ENCODE peak calls at places on chromosomes 11 and 22, in six cellular contexts. One of them, this sample, is unnamed.

GRCh38 chr11:122670131-122670530 is 14.6 kb downstream of the UBASH3B start:
- DNase-seq in gastrocnemius medialis: no peak
- DNase-seq in heart left ventricle: no peak
- DNase-seq in esophagus muscularis mucosa: no peak
- DNase-seq in GM12891: no peak
- DNase-seq in tibial nerve: no peak
- DNase-seq in this sample: no peak

GRCh38 chr11:78127408-78127807 is 12.0 kb downstream of the ALG8 start:
- DNase-seq in gastrocnemius medialis: no peak
- DNase-seq in heart left ventricle: no peak
- DNase-seq in esophagus muscularis mucosa: no peak
- DNase-seq in GM12891: no peak
- DNase-seq in tibial nerve: no peak
- DNase-seq in this sample: no peak

GRCh38 chr11:37411289-37411688 is 813.3 kb upstream of the RAG2 start:
- DNase-seq in gastrocnemius medialis: no peak
- DNase-seq in heart left ventricle: no peak
- DNase-seq in esophagus muscularis mucosa: no peak
- DNase-seq in GM12891: no peak
- DNase-seq in tibial nerve: no peak
- DNase-seq in this sample: no peak

GRCh38 chr11:100687630-100688395 is 725 bp downstream of the ARHGAP42 start:
- DNase-seq in gastrocnemius medialis: peak
- DNase-seq in heart left ventricle: peak
- DNase-seq in esophagus muscularis mucosa: peak
- DNase-seq in GM12891: peak
- DNase-seq in tibial nerve: peak
- DNase-seq in this sample: peak

GRCh38 chr11:84541711-84542340 is 1085.3 kb downstream of the DLG2 start:
- DNase-seq in gastrocnemius medialis: no peak
- DNase-seq in heart left ventricle: no peak
- DNase-seq in esophagus muscularis mucosa: no peak
- DNase-seq in GM12891: no peak
- DNase-seq in tibial nerve: no peak
- DNase-seq in this sample: no peak

GRCh38 chr22:44188986-44189630 is 8.4 kb downstream of the PARVG start:
- DNase-seq in gastrocnemius medialis: no peak
- DNase-seq in heart left ventricle: no peak
- DNase-seq in esophagus muscularis mucosa: no peak
- DNase-seq in GM12891: no peak
- DNase-seq in tibial nerve: no peak
- DNase-seq in this sample: no peak

GRCh38 chr11:90294526-90294925 is 71.7 kb upstream of the CHORDC1 start:
- DNase-seq in gastrocnemius medialis: no peak
- DNase-seq in heart left ventricle: no peak
- DNase-seq in esophagus muscularis mucosa: no peak
- DNase-seq in GM12891: no peak
- DNase-seq in tibial nerve: no peak
- DNase-seq in this sample: no peak

GRCh38 chr22:26617251-26618199 is at the start of gene CRYBB1:
- DNase-seq in gastrocnemius medialis: peak
- DNase-seq in heart left ventricle: peak
- DNase-seq in esophagus muscularis mucosa: no peak
- DNase-seq in GM12891: no peak
- DNase-seq in tibial nerve: no peak
- DNase-seq in this sample: no peak

GRCh38 chr22:42500836-42501179 is 18.8 kb downstream of the RRP7A start:
- DNase-seq in gastrocnemius medialis: no peak
- DNase-seq in heart left ventricle: no peak
- DNase-seq in esophagus muscularis mucosa: no peak
- DNase-seq in GM12891: no peak
- DNase-seq in tibial nerve: no peak
- DNase-seq in this sample: peak

GRCh38 chr11:19650929-19651487 is 61.6 kb upstream of the NAV2 start:
- DNase-seq in gastrocnemius medialis: no peak
- DNase-seq in heart left ventricle: no peak
- DNase-seq in esophagus muscularis mucosa: no peak
- DNase-seq in GM12891: no peak
- DNase-seq in tibial nerve: no peak
- DNase-seq in this sample: no peak

GRCh38 chr11:120775986-120776682 is 247.8 kb upstream of the TBCEL start:
- DNase-seq in gastrocnemius medialis: no peak
- DNase-seq in heart left ventricle: no peak
- DNase-seq in esophagus muscularis mucosa: peak
- DNase-seq in GM12891: no peak
- DNase-seq in tibial nerve: no peak
- DNase-seq in this sample: no peak

GRCh38 chr11:110787680-110788079 is 75.4 kb upstream of the ARHGAP20 start:
- DNase-seq in gastrocnemius medialis: no peak
- DNase-seq in heart left ventricle: no peak
- DNase-seq in esophagus muscularis mucosa: no peak
- DNase-seq in GM12891: no peak
- DNase-seq in tibial nerve: no peak
- DNase-seq in this sample: no peak

GRCh38 chr22:48629631-48630443 is 1197.8 kb downstream of the BRD1 start:
- DNase-seq in gastrocnemius medialis: no peak
- DNase-seq in heart left ventricle: no peak
- DNase-seq in esophagus muscularis mucosa: no peak
- DNase-seq in GM12891: no peak
- DNase-seq in tibial nerve: no peak
- DNase-seq in this sample: no peak

GRCh38 chr11:78825531-78825930 is 250.9 kb upstream of the NARS2 start:
- DNase-seq in gastrocnemius medialis: no peak
- DNase-seq in heart left ventricle: no peak
- DNase-seq in esophagus muscularis mucosa: no peak
- DNase-seq in GM12891: no peak
- DNase-seq in tibial nerve: no peak
- DNase-seq in this sample: no peak

GRCh38 chr11:57324154-57324885 is 432 bp downstream of the TNKS1BP1 start:
- DNase-seq in gastrocnemius medialis: no peak
- DNase-seq in heart left ventricle: no peak
- DNase-seq in esophagus muscularis mucosa: no peak
- DNase-seq in GM12891: peak
- DNase-seq in tibial nerve: no peak
- DNase-seq in this sample: peak

GRCh38 chr11:118241191-118242098 is 10.7 kb downstream of the MPZL3 start:
- DNase-seq in gastrocnemius medialis: no peak
- DNase-seq in heart left ventricle: peak
- DNase-seq in esophagus muscularis mucosa: no peak
- DNase-seq in GM12891: no peak
- DNase-seq in tibial nerve: no peak
- DNase-seq in this sample: no peak

GRCh38 chr11:120146413-120147093 is 8.6 kb upstream of the TRIM29 start:
- DNase-seq in gastrocnemius medialis: no peak
- DNase-seq in heart left ventricle: no peak
- DNase-seq in esophagus muscularis mucosa: no peak
- DNase-seq in GM12891: no peak
- DNase-seq in tibial nerve: no peak
- DNase-seq in this sample: no peak

GRCh38 chr11:69044111-69045013 is 4.4 kb upstream of the TPCN2 start:
- DNase-seq in gastrocnemius medialis: peak
- DNase-seq in heart left ventricle: peak
- DNase-seq in esophagus muscularis mucosa: no peak
- DNase-seq in GM12891: no peak
- DNase-seq in tibial nerve: peak
- DNase-seq in this sample: peak

GRCh38 chr11:120235024-120235628 is 4.8 kb upstream of the POU2F3 start:
- DNase-seq in gastrocnemius medialis: no peak
- DNase-seq in heart left ventricle: peak
- DNase-seq in esophagus muscularis mucosa: no peak
- DNase-seq in GM12891: peak
- DNase-seq in tibial nerve: no peak
- DNase-seq in this sample: peak

GRCh38 chr11:130999992-131000770 is 83.9 kb upstream of the SNX19 start:
- DNase-seq in gastrocnemius medialis: no peak
- DNase-seq in heart left ventricle: no peak
- DNase-seq in esophagus muscularis mucosa: no peak
- DNase-seq in GM12891: no peak
- DNase-seq in tibial nerve: no peak
- DNase-seq in this sample: no peak

GRCh38 chr11:65491614-65492386 is 7.0 kb upstream of the MALAT1 start:
- DNase-seq in gastrocnemius medialis: peak
- DNase-seq in heart left ventricle: peak
- DNase-seq in esophagus muscularis mucosa: no peak
- DNase-seq in GM12891: no peak
- DNase-seq in tibial nerve: peak
- DNase-seq in this sample: no peak

GRCh38 chr11:77113382-77114088 is 10.9 kb downstream of the OMP start:
- DNase-seq in gastrocnemius medialis: no peak
- DNase-seq in heart left ventricle: no peak
- DNase-seq in esophagus muscularis mucosa: no peak
- DNase-seq in GM12891: peak
- DNase-seq in tibial nerve: no peak
- DNase-seq in this sample: no peak

GRCh38 chr11:113114452-113115027 is 153.3 kb downstream of the NCAM1 start:
- DNase-seq in gastrocnemius medialis: peak
- DNase-seq in heart left ventricle: peak
- DNase-seq in esophagus muscularis mucosa: no peak
- DNase-seq in GM12891: no peak
- DNase-seq in tibial nerve: no peak
- DNase-seq in this sample: peak

GRCh38 chr11:113896156-113896879 is 8.3 kb upstream of the HTR3B start:
- DNase-seq in gastrocnemius medialis: no peak
- DNase-seq in heart left ventricle: peak
- DNase-seq in esophagus muscularis mucosa: no peak
- DNase-seq in GM12891: no peak
- DNase-seq in tibial nerve: no peak
- DNase-seq in this sample: peak

GRCh38 chr11:93532285-93532789 is 10.9 kb downstream of the SMCO4 start:
- DNase-seq in gastrocnemius medialis: no peak
- DNase-seq in heart left ventricle: no peak
- DNase-seq in esophagus muscularis mucosa: no peak
- DNase-seq in GM12891: no peak
- DNase-seq in tibial nerve: no peak
- DNase-seq in this sample: no peak
- TF ChIP-seq POLR2A in gastrocnemius medialis: no peak
- TF ChIP-seq POLR2A in heart left ventricle: no peak
- TF ChIP-seq POLR2A in esophagus muscularis mucosa: no peak
- TF ChIP-seq POLR2A in GM12891: no peak
- TF ChIP-seq POLR2A in tibial nerve: no peak
- TF ChIP-seq POLR2A in this sample: no peak

GRCh38 chr11:289706-290620 is 1.0 kb downstream of the PGGHG start:
- DNase-seq in gastrocnemius medialis: no peak
- DNase-seq in heart left ventricle: no peak
- DNase-seq in esophagus muscularis mucosa: no peak
- DNase-seq in GM12891: no peak
- DNase-seq in tibial nerve: no peak
- DNase-seq in this sample: peak
- TF ChIP-seq POLR2A in gastrocnemius medialis: no peak
- TF ChIP-seq POLR2A in heart left ventricle: no peak
- TF ChIP-seq POLR2A in esophagus muscularis mucosa: no peak
- TF ChIP-seq POLR2A in GM12891: no peak
- TF ChIP-seq POLR2A in tibial nerve: no peak
- TF ChIP-seq POLR2A in this sample: no peak

DNA sequence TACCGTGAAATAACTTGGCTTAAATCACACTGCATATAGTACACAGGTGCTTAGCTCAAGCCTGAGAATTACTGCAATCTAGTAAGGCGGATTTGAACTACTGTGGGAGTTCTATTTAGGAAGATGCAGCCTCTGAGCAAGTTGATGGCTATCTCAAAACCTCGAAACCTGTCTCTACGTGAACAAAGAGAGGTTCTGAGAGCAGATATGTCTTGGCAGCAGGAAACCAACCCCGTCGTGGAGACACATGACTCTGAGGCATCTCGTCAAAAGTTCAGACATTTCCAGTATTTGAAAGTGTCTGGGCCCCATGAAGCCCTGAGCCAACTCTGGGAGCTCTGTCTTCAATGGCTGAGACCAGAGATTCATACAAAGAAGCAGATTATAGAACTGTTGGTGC is 5.9 kb downstream of the ZNF215 start:
- DNase-seq in gastrocnemius medialis: no peak
- DNase-seq in heart left ventricle: no peak
- DNase-seq in esophagus muscularis mucosa: no peak
- DNase-seq in GM12891: no peak
- DNase-seq in tibial nerve: no peak
- DNase-seq in this sample: no peak
- TF ChIP-seq POLR2A in gastrocnemius medialis: no peak
- TF ChIP-seq POLR2A in heart left ventricle: no peak
- TF ChIP-seq POLR2A in esophagus muscularis mucosa: no peak
- TF ChIP-seq POLR2A in GM12891: no peak
- TF ChIP-seq POLR2A in tibial nerve: no peak
- TF ChIP-seq POLR2A in this sample: no peak

GRCh38 chr22:50305658-50306566 is 1.5 kb downstream of the PLXNB2 start:
- DNase-seq in gastrocnemius medialis: peak
- DNase-seq in heart left ventricle: peak
- DNase-seq in esophagus muscularis mucosa: peak
- DNase-seq in GM12891: no peak
- DNase-seq in tibial nerve: peak
- DNase-seq in this sample: peak
- TF ChIP-seq POLR2A in gastrocnemius medialis: no peak
- TF ChIP-seq POLR2A in heart left ventricle: no peak
- TF ChIP-seq POLR2A in esophagus muscularis mucosa: no peak
- TF ChIP-seq POLR2A in GM12891: no peak
- TF ChIP-seq POLR2A in tibial nerve: peak
- TF ChIP-seq POLR2A in this sample: no peak

GRCh38 chr11:45180888-45181594 is 34.6 kb downstream of the PRDM11 start:
- DNase-seq in gastrocnemius medialis: no peak
- DNase-seq in heart left ventricle: peak
- DNase-seq in esophagus muscularis mucosa: no peak
- DNase-seq in GM12891: no peak
- DNase-seq in tibial nerve: peak
- DNase-seq in this sample: peak
- TF ChIP-seq POLR2A in gastrocnemius medialis: no peak
- TF ChIP-seq POLR2A in heart left ventricle: peak
- TF ChIP-seq POLR2A in esophagus muscularis mucosa: no peak
- TF ChIP-seq POLR2A in GM12891: no peak
- TF ChIP-seq POLR2A in tibial nerve: peak
- TF ChIP-seq POLR2A in this sample: peak

DNA sequence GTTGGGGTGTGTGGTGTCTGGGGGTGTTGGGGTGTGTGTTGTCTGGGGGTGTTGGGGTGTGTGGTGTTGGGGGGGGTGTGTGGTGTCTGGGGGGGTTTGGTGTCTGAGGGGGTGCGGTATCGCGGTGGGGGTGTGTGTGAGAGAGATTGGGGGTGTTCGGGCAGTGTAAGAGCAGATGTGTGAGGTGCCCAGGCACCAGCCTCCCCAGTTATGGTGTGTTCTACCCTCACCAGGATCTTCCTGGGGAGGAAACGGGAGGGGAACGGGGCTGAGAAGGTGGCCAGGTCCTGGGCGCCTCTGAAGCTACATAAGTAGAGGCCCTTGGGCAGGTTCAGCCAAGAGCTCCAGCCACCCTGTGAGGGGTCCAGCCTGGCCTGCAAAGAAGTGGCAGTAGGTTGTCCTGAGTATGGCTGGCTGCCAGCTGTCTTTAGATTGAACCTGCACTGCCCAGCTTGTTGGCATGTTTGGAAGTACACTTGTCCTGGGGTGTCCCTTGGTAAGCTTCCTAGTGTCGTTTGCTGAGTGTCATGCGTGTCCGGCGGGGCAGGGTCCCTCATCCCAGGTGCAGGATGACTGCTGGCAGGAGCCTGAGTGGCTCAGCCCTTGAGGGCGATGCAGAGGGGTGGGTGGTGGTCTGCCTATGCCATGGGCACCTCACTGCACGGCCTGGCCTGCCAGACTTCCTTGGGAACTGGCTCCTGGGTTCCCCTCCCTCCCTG is 6.5 kb upstream of the TRMT2A start:
- DNase-seq in gastrocnemius medialis: no peak
- DNase-seq in heart left ventricle: no peak
- DNase-seq in esophagus muscularis mucosa: no peak
- DNase-seq in GM12891: no peak
- DNase-seq in tibial nerve: no peak
- DNase-seq in this sample: no peak
- TF ChIP-seq POLR2A in gastrocnemius medialis: no peak
- TF ChIP-seq POLR2A in heart left ventricle: no peak
- TF ChIP-seq POLR2A in esophagus muscularis mucosa: no peak
- TF ChIP-seq POLR2A in GM12891: peak
- TF ChIP-seq POLR2A in tibial nerve: no peak
- TF ChIP-seq POLR2A in this sample: no peak